ENCODE peak calls at places on chromosomes 1 and 21, in five cellular contexts. One of them, this sample, is unnamed.

GRCh38 chr1:19338323-19338762 is 26.2 kb downstream of the SLC66A1 start:
- DNase-seq in heart right ventricle: no peak
- DNase-seq in tibial nerve: no peak
- DNase-seq in esophagus squamous epithelium: no peak
- DNase-seq in Peyer's patch: peak; percentile 71
- DNase-seq in this sample: peak; percentile 35

GRCh38 chr1:205261946-205262668 is 34.4 kb downstream of the TMCC2 start:
- DNase-seq in tibial nerve: no peak
- DNase-seq in heart right ventricle: no peak
- DNase-seq in esophagus squamous epithelium: no peak
- DNase-seq in Peyer's patch: no peak
- DNase-seq in this sample: no peak

GRCh38 chr1:241622708-241623107 is 17.5 kb downstream of the CHML start:
- DNase-seq in heart right ventricle: no peak
- DNase-seq in tibial nerve: no peak
- DNase-seq in esophagus squamous epithelium: no peak
- DNase-seq in Peyer's patch: no peak
- DNase-seq in this sample: no peak

GRCh38 chr1:84387480-84388163 is 10.7 kb upstream of the DNASE2B start:
- DNase-seq in Peyer's patch: no peak
- DNase-seq in tibial nerve: no peak
- DNase-seq in heart right ventricle: no peak
- DNase-seq in esophagus squamous epithelium: no peak
- DNase-seq in this sample: no peak

GRCh38 chr1:113255728-113256347 is 134.5 kb upstream of the MAGI3 start:
- DNase-seq in esophagus squamous epithelium: no peak
- DNase-seq in tibial nerve: no peak
- DNase-seq in Peyer's patch: no peak
- DNase-seq in heart right ventricle: no peak
- DNase-seq in this sample: no peak

GRCh38 chr1:24908591-24909259 is 21.4 kb downstream of the RUNX3 start:
- DNase-seq in esophagus squamous epithelium: no peak
- DNase-seq in Peyer's patch: no peak
- DNase-seq in tibial nerve: no peak
- DNase-seq in heart right ventricle: no peak
- DNase-seq in this sample: no peak

GRCh38 chr1:154406572-154406879 is 1.4 kb downstream of the IL6R start:
- DNase-seq in heart right ventricle: no peak
- DNase-seq in tibial nerve: no peak
- DNase-seq in esophagus squamous epithelium: no peak
- DNase-seq in Peyer's patch: no peak
- DNase-seq in this sample: no peak

GRCh38 chr1:22971161-22972062 is 1.3 kb downstream of the LACTBL1 start:
- DNase-seq in heart right ventricle: no peak
- DNase-seq in Peyer's patch: no peak
- DNase-seq in esophagus squamous epithelium: no peak
- DNase-seq in tibial nerve: no peak
- DNase-seq in this sample: no peak

GRCh38 chr1:9146156-9146555 is 17.3 kb upstream of the GPR157 start:
- DNase-seq in Peyer's patch: no peak
- DNase-seq in heart right ventricle: no peak
- DNase-seq in tibial nerve: no peak
- DNase-seq in esophagus squamous epithelium: no peak
- DNase-seq in this sample: no peak

GRCh38 chr1:25030674-25031589 is 100.9 kb upstream of the RUNX3 start:
- DNase-seq in esophagus squamous epithelium: no peak
- DNase-seq in heart right ventricle: no peak
- DNase-seq in tibial nerve: no peak
- DNase-seq in Peyer's patch: peak; percentile 79
- DNase-seq in this sample: no peak

GRCh38 chr1:161013104-161013590 is 7.8 kb downstream of the F11R start:
- DNase-seq in Peyer's patch: no peak
- DNase-seq in esophagus squamous epithelium: no peak
- DNase-seq in tibial nerve: no peak
- DNase-seq in heart right ventricle: no peak
- DNase-seq in this sample: no peak

GRCh38 chr1:84069236-84069845 is 70.4 kb upstream of the TTLL7 start:
- DNase-seq in heart right ventricle: no peak
- DNase-seq in Peyer's patch: no peak
- DNase-seq in tibial nerve: no peak
- DNase-seq in esophagus squamous epithelium: no peak
- DNase-seq in this sample: no peak

GRCh38 chr1:172108494-172108893 is 267.2 kb downstream of the DNM3 start:
- DNase-seq in Peyer's patch: no peak
- DNase-seq in heart right ventricle: no peak
- DNase-seq in tibial nerve: no peak
- DNase-seq in esophagus squamous epithelium: no peak
- DNase-seq in this sample: peak; percentile 21

GRCh38 chr1:86388777-86389176 is 7.3 kb downstream of the ODF2L start:
- DNase-seq in esophagus squamous epithelium: no peak
- DNase-seq in heart right ventricle: no peak
- DNase-seq in Peyer's patch: no peak
- DNase-seq in tibial nerve: no peak
- DNase-seq in this sample: no peak

GRCh38 chr1:210681158-210681557 is 352.5 kb downstream of the HHAT start:
- DNase-seq in esophagus squamous epithelium: no peak
- DNase-seq in heart right ventricle: no peak
- DNase-seq in Peyer's patch: no peak
- DNase-seq in tibial nerve: no peak
- DNase-seq in this sample: no peak

GRCh38 chr1:113887392-113887767 is at the start of gene BCL2L15:
- DNase-seq in esophagus squamous epithelium: no peak
- DNase-seq in Peyer's patch: no peak
- DNase-seq in tibial nerve: no peak
- DNase-seq in heart right ventricle: no peak
- DNase-seq in this sample: no peak

GRCh38 chr1:16926491-16927195 is 4.9 kb downstream of the CROCC start:
- DNase-seq in Peyer's patch: no peak
- DNase-seq in esophagus squamous epithelium: no peak
- DNase-seq in tibial nerve: no peak
- DNase-seq in heart right ventricle: no peak
- DNase-seq in this sample: no peak

GRCh38 chr1:15321601-15322000 is 74.6 kb downstream of the FHAD1 start:
- DNase-seq in heart right ventricle: no peak
- DNase-seq in Peyer's patch: no peak
- DNase-seq in tibial nerve: no peak
- DNase-seq in esophagus squamous epithelium: no peak
- DNase-seq in this sample: no peak

GRCh38 chr1:221117548-221117951 is 238.3 kb downstream of the HLX start:
- DNase-seq in heart right ventricle: peak; percentile 45
- DNase-seq in Peyer's patch: no peak
- DNase-seq in esophagus squamous epithelium: no peak
- DNase-seq in tibial nerve: no peak
- DNase-seq in this sample: no peak

GRCh38 chr1:246566808-246567154 is 525 bp downstream of the CNST start:
- DNase-seq in tibial nerve: peak; percentile 16
- DNase-seq in heart right ventricle: no peak
- DNase-seq in esophagus squamous epithelium: no peak
- DNase-seq in Peyer's patch: peak; percentile 76
- DNase-seq in this sample: peak; percentile 55

GRCh38 chr1:231924183-231924582 is 297.6 kb downstream of the DISC1 start:
- DNase-seq in Peyer's patch: no peak
- DNase-seq in tibial nerve: no peak
- DNase-seq in esophagus squamous epithelium: no peak
- DNase-seq in heart right ventricle: no peak
- DNase-seq in this sample: no peak

GRCh38 chr1:17829579-17829978 is 74.4 kb downstream of the ACTL8 start:
- DNase-seq in Peyer's patch: peak; percentile 17
- DNase-seq in tibial nerve: no peak
- DNase-seq in heart right ventricle: peak; percentile 57
- DNase-seq in esophagus squamous epithelium: no peak
- DNase-seq in this sample: no peak

GRCh38 chr1:207579436-207579799 is 65.5 kb upstream of the CR1L start:
- DNase-seq in esophagus squamous epithelium: no peak
- DNase-seq in heart right ventricle: peak; percentile 9
- DNase-seq in tibial nerve: no peak
- DNase-seq in Peyer's patch: peak; percentile 57
- DNase-seq in this sample: peak; percentile 66

GRCh38 chr21:38984982-38985422 is 179.3 kb downstream of the ETS2 start:
- DNase-seq in heart right ventricle: no peak
- DNase-seq in esophagus squamous epithelium: no peak
- DNase-seq in Peyer's patch: no peak
- DNase-seq in tibial nerve: no peak
- DNase-seq in this sample: no peak

GRCh38 chr1:83026745-83027144 is 972.2 kb downstream of the TTLL7 start:
- DNase-seq in heart right ventricle: no peak
- DNase-seq in Peyer's patch: no peak
- DNase-seq in esophagus squamous epithelium: no peak
- DNase-seq in tibial nerve: no peak
- DNase-seq in this sample: no peak

GRCh38 chr1:89489037-89489729 is 35.4 kb upstream of the LRRC8B start:
- DNase-seq in Peyer's patch: no peak
- DNase-seq in esophagus squamous epithelium: no peak
- DNase-seq in heart right ventricle: no peak
- DNase-seq in tibial nerve: no peak
- DNase-seq in this sample: no peak

GRCh38 chr1:117427297-117427696 is 60.0 kb downstream of the MAN1A2 start:
- DNase-seq in Peyer's patch: no peak
- DNase-seq in esophagus squamous epithelium: no peak
- DNase-seq in heart right ventricle: no peak
- DNase-seq in tibial nerve: no peak
- DNase-seq in this sample: no peak

GRCh38 chr1:95013948-95014574 is 58.7 kb downstream of the ALG14 start:
- DNase-seq in esophagus squamous epithelium: no peak
- DNase-seq in heart right ventricle: no peak
- DNase-seq in Peyer's patch: no peak
- DNase-seq in tibial nerve: no peak
- DNase-seq in this sample: no peak

GRCh38 chr1:165668184-165668583 is 30.2 kb downstream of the ALDH9A1 start:
- DNase-seq in esophagus squamous epithelium: no peak
- DNase-seq in heart right ventricle: no peak
- DNase-seq in Peyer's patch: no peak
- DNase-seq in tibial nerve: no peak
- DNase-seq in this sample: no peak

GRCh38 chr1:165666152-165666551 is 32.2 kb downstream of the ALDH9A1 start:
- DNase-seq in Peyer's patch: no peak
- DNase-seq in esophagus squamous epithelium: no peak
- DNase-seq in heart right ventricle: no peak
- DNase-seq in tibial nerve: no peak
- DNase-seq in this sample: no peak

GRCh38 chr1:165674599-165674998 is 23.8 kb downstream of the ALDH9A1 start:
- DNase-seq in esophagus squamous epithelium: no peak
- DNase-seq in tibial nerve: no peak
- DNase-seq in Peyer's patch: no peak
- DNase-seq in heart right ventricle: no peak
- DNase-seq in this sample: no peak

GRCh38 chr1:165675794-165676193 is 22.6 kb downstream of the ALDH9A1 start:
- DNase-seq in esophagus squamous epithelium: no peak
- DNase-seq in Peyer's patch: no peak
- DNase-seq in tibial nerve: no peak
- DNase-seq in heart right ventricle: no peak
- DNase-seq in this sample: no peak

GRCh38 chr1:165671531-165671930 is 26.8 kb downstream of the ALDH9A1 start:
- DNase-seq in Peyer's patch: no peak
- DNase-seq in esophagus squamous epithelium: no peak
- DNase-seq in heart right ventricle: no peak
- DNase-seq in tibial nerve: no peak
- DNase-seq in this sample: no peak
- H3K36me3 ChIP-seq in Peyer's patch: no peaks in the 10 kb centered on the region
- H3K36me3 ChIP-seq in esophagus squamous epithelium: peaks cover 98% of the 10 kb centered on the region
- H3K36me3 ChIP-seq in heart right ventricle: no peaks in the 10 kb centered on the region
- H3K36me3 ChIP-seq in tibial nerve: peaks cover 5% of the 10 kb centered on the region
- H3K36me3 ChIP-seq in this sample: no peaks in the 10 kb centered on the region

GRCh38 chr1:214384373-214385079 is 103.6 kb downstream of the SMYD2 start:
- DNase-seq in tibial nerve: no peak
- DNase-seq in heart right ventricle: no peak
- DNase-seq in Peyer's patch: no peak
- DNase-seq in esophagus squamous epithelium: no peak
- DNase-seq in this sample: no peak
- H3K36me3 ChIP-seq in tibial nerve: peaks cover 2% of the 10 kb centered on the region
- H3K36me3 ChIP-seq in heart right ventricle: peaks cover 8% of the 10 kb centered on the region
- H3K36me3 ChIP-seq in Peyer's patch: no peaks in the 10 kb centered on the region
- H3K36me3 ChIP-seq in esophagus squamous epithelium: peaks cover 75% of the 10 kb centered on the region
- H3K36me3 ChIP-seq in this sample: no peaks in the 10 kb centered on the region

GRCh38 chr1:66980745-66981367 is 56.1 kb downstream of the MIER1 start:
- DNase-seq in Peyer's patch: no peak
- DNase-seq in heart right ventricle: no peak
- DNase-seq in esophagus squamous epithelium: no peak
- DNase-seq in tibial nerve: no peak
- DNase-seq in this sample: no peak
- H3K36me3 ChIP-seq in Peyer's patch: no peaks in the 10 kb centered on the region
- H3K36me3 ChIP-seq in heart right ventricle: no peaks in the 10 kb centered on the region
- H3K36me3 ChIP-seq in esophagus squamous epithelium: peaks cover 91% of the 10 kb centered on the region
- H3K36me3 ChIP-seq in tibial nerve: no peaks in the 10 kb centered on the region
- H3K36me3 ChIP-seq in this sample: no peaks in the 10 kb centered on the region

GRCh38 chr1:96820111-96820510 is 98.5 kb downstream of the PTBP2 start:
- DNase-seq in tibial nerve: no peak
- DNase-seq in Peyer's patch: no peak
- DNase-seq in esophagus squamous epithelium: no peak
- DNase-seq in heart right ventricle: no peak
- DNase-seq in this sample: no peak
- H3K36me3 ChIP-seq in tibial nerve: no peaks in the 10 kb centered on the region
- H3K36me3 ChIP-seq in Peyer's patch: no peaks in the 10 kb centered on the region
- H3K36me3 ChIP-seq in esophagus squamous epithelium: peaks cover 9% of the 10 kb centered on the region
- H3K36me3 ChIP-seq in heart right ventricle: no peaks in the 10 kb centered on the region
- H3K36me3 ChIP-seq in this sample: no peaks in the 10 kb centered on the region

DNA sequence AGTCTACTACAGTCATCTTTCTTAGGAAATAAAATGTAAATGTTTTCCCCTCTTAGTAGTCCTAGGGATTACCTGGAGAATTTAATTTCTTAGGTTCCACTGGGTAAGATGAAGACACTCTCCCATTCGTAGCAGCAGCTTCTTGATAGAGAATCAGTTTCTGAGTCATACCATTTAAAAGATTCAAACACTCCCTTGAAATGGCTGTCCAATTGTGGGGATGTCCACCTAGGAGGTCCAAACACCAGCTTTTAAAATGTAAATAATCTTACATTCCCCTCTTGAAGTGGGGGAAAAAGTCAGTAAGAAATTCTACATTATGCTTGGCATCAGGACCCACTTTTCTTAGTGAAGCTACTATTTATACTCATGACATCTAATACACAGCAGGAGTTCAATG is 37.5 kb downstream of the NDC1 start:
- DNase-seq in heart right ventricle: no peak
- DNase-seq in Peyer's patch: no peak
- DNase-seq in tibial nerve: no peak
- DNase-seq in esophagus squamous epithelium: no peak
- DNase-seq in this sample: no peak
- H3K36me3 ChIP-seq in heart right ventricle: no peaks in the 10 kb centered on the region
- H3K36me3 ChIP-seq in Peyer's patch: no peaks in the 10 kb centered on the region
- H3K36me3 ChIP-seq in tibial nerve: no peaks in the 10 kb centered on the region
- H3K36me3 ChIP-seq in esophagus squamous epithelium: peaks cover 98% of the 10 kb centered on the region
- H3K36me3 ChIP-seq in this sample: no peaks in the 10 kb centered on the region

This sample was measured in testis.